ENCODE peak calls at places on chromosomes 13 and 19, in six cellular contexts. U, S, D, N, M and W are unnamed samples.

GRCh38 chr19:56176881-56177280 is 1.1 kb downstream of the GALP start:
- DNase-seq in U (no peak), S (no peak), D (no peak), N (no peak), M (no peak), W (no peak)

GRCh38 chr13:108525867-108526266 is 103.5 kb upstream of the MYO16 start:
- DNase-seq in U (no peak), S (no peak), D (no peak), N (no peak), M (no peak), W (no peak)

GRCh38 chr19:17835182-17836006 is 12.4 kb downstream of the JAK3 start:
- DNase-seq in U (no peak), S (no peak), D (no peak), N (peak), M (no peak), W (no peak)

GRCh38 chr19:54674021-54674617 is 11.3 kb downstream of the LILRB4 start:
- DNase-seq in U (no peak), S (no peak), D (no peak), N (no peak), M (no peak), W (peak)

GRCh38 chr19:35229601-35230000 is 1.1 kb upstream of the FAM187B start:
- DNase-seq in U (no peak), S (no peak), D (no peak), N (no peak), M (no peak), W (no peak)

GRCh38 chr19:2722541-2723344 is 1.6 kb upstream of the DIRAS1 start:
- DNase-seq in U (peak), S (no peak), D (no peak), N (peak), M (no peak), W (no peak)

GRCh38 chr19:11138659-11139526 is 16.7 kb downstream of the SPC24 start:
- DNase-seq in U (peak), S (peak), D (no peak), N (peak), M (peak), W (peak)

GRCh38 chr13:32125221-32125621 is 93.6 kb downstream of the FRY start:
- DNase-seq in U (peak), S (no peak), D (no peak), N (peak), M (no peak), W (no peak)

GRCh38 chr19:1365964-1366695 is 17.6 kb upstream of the NDUFS7 start:
- DNase-seq in U (no peak), S (no peak), D (no peak), N (no peak), M (no peak), W (no peak)

GRCh38 chr19:17348700-17349099 is 11.3 kb downstream of the GTPBP3 start:
- DNase-seq in U (peak), S (peak), D (peak), N (peak), M (peak), W (peak)

GRCh38 chr13:98285852-98286594 is 109.0 kb upstream of the RNF113B start:
- DNase-seq in U (no peak), S (no peak), D (no peak), N (no peak), M (no peak), W (peak)

GRCh38 chr19:38142176-38143035 is 81.6 kb downstream of the DPF1 start:
- DNase-seq in U (peak), S (peak), D (peak), N (peak), M (peak), W (peak)

GRCh38 chr13:94968040-94968756 is 255.9 kb upstream of the SOX21 start:
- DNase-seq in U (no peak), S (peak), D (no peak), N (peak), M (peak), W (peak)

GRCh38 chr19:10736916-10737551 is 19.2 kb downstream of the DNM2 start:
- DNase-seq in U (no peak), S (no peak), D (no peak), N (no peak), M (no peak), W (peak)

GRCh38 chr13:111944171-111944583 is 122.8 kb upstream of the SOX1 start:
- DNase-seq in U (no peak), S (peak), D (no peak), N (no peak), M (no peak), W (no peak)

GRCh38 chr13:40520916-40521315 is 145.5 kb downstream of the FOXO1 start:
- DNase-seq in U (no peak), S (no peak), D (no peak), N (no peak), M (no peak), W (no peak)

GRCh38 chr13:98868932-98869331 is 108.9 kb downstream of the DOCK9 start:
- DNase-seq in U (no peak), S (no peak), D (no peak), N (no peak), M (no peak), W (no peak)

GRCh38 chr13:31807090-31807541 is 67.8 kb downstream of the RXFP2 start:
- DNase-seq in U (no peak), S (no peak), D (no peak), N (peak), M (no peak), W (peak)

GRCh38 chr13:37065893-37066526 is 6.5 kb upstream of the SUPT20H start:
- DNase-seq in U (no peak), S (peak), D (no peak), N (no peak), M (no peak), W (peak)

GRCh38 chr19:40503300-40503699 is 36.5 kb downstream of the SPTBN4 start:
- DNase-seq in U (no peak), S (peak), D (no peak), N (no peak), M (no peak), W (peak)

GRCh38 chr19:18496167-18496979 is 25.5 kb downstream of the ELL start:
- DNase-seq in U (peak), S (no peak), D (no peak), N (peak), M (no peak), W (peak)

GRCh38 chr13:51251480-51251879 is 29.3 kb downstream of the FAM124A start:
- DNase-seq in U (no peak), S (no peak), D (no peak), N (no peak), M (no peak), W (no peak)

GRCh38 chr19:6743071-6743470 is 3.6 kb downstream of the TRIP10 start:
- DNase-seq in U (no peak), S (no peak), D (no peak), N (no peak), M (no peak), W (peak)
- H2BK15ac ChIP-seq in U (no peak), S (no peak), D (no peak), N (no peak), M (no peak), W (no peak)

DNA sequence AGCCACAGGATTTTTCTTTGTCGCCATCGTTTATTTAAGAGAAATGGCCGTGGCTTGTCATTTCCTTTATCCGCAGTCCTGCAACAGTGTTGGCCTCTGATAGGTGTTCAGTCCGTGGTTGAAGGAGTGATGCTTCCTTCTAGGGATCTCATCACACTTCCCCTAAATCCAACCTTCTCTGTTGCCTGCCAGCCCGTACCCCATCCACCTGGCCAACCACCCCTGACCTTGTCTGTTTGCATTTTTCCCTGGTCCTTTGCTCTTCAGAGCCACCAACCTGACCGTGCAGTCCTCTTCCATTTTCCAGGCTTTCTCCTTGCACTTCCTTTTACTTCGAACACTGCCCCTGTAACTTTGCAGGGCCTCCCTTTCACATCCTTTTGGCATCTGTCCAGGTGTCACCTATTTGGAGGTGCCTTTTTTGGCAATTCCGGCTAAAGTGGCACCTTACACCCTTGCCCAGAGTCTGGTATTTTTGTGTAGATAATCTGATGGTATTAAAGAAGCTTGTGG is 684 bp downstream of the ZNF460 start:
- DNase-seq in U (no peak), S (no peak), D (no peak), N (no peak), M (no peak), W (no peak)
- H2BK15ac ChIP-seq in U (no peak), S (no peak), D (no peak), N (no peak), M (no peak), W (no peak)

GRCh38 chr13:42394361-42395065 is 122.6 kb downstream of the AKAP11 start:
- DNase-seq in U (no peak), S (no peak), D (no peak), N (no peak), M (no peak), W (no peak)

GRCh38 chr13:42396501-42396900 is 124.5 kb downstream of the AKAP11 start:
- DNase-seq in U (no peak), S (no peak), D (no peak), N (no peak), M (no peak), W (no peak)

GRCh38 chr13:42398542-42398941 is 126.6 kb downstream of the AKAP11 start:
- DNase-seq in U (no peak), S (no peak), D (no peak), N (peak), M (no peak), W (no peak)

GRCh38 chr13:42395066-42395821 is 123.3 kb downstream of the AKAP11 start:
- DNase-seq in U (no peak), S (no peak), D (no peak), N (no peak), M (no peak), W (no peak)

GRCh38 chr13:42396901-42397670 is 125.1 kb downstream of the AKAP11 start:
- DNase-seq in U (no peak), S (no peak), D (no peak), N (no peak), M (no peak), W (no peak)
- H2BK15ac ChIP-seq in U (no peak), S (no peak), D (no peak), N (no peak), M (no peak), W (no peak)

GRCh38 chr19:27851002-27851481 is 1361.9 kb downstream of the UQCRFS1 start:
- DNase-seq in U (no peak), S (no peak), D (no peak), N (no peak), M (no peak), W (no peak)

GRCh38 chr19:27843861-27844260 is 1369.1 kb downstream of the UQCRFS1 start:
- DNase-seq in U (no peak), S (no peak), D (no peak), N (no peak), M (no peak), W (no peak)

GRCh38 chr19:27844261-27844660 is 1368.7 kb downstream of the UQCRFS1 start:
- DNase-seq in U (no peak), S (no peak), D (no peak), N (no peak), M (no peak), W (no peak)

GRCh38 chr19:27851543-27852060 is 1361.3 kb downstream of the UQCRFS1 start:
- DNase-seq in U (no peak), S (no peak), D (no peak), N (no peak), M (no peak), W (no peak)

GRCh38 chr19:27846944-27847343 is 1366.0 kb downstream of the UQCRFS1 start:
- DNase-seq in U (no peak), S (no peak), D (no peak), N (no peak), M (no peak), W (no peak)
- H2BK15ac ChIP-seq in U (no peak), S (no peak), D (no peak), N (no peak), M (no peak), W (no peak)

GRCh38 chr13:33730147-33730546 is 87.8 kb upstream of the RFC3 start:
- DNase-seq in U (no peak), S (no peak), D (no peak), N (no peak), M (no peak), W (no peak)

GRCh38 chr13:33739254-33739653 is 78.7 kb upstream of the RFC3 start:
- DNase-seq in U (no peak), S (no peak), D (no peak), N (no peak), M (no peak), W (no peak)

GRCh38 chr13:33740134-33740538 is 77.8 kb upstream of the RFC3 start:
- DNase-seq in U (peak), S (no peak), D (no peak), N (no peak), M (no peak), W (no peak)

GRCh38 chr13:33735276-33735675 is 82.7 kb upstream of the RFC3 start:
- DNase-seq in U (no peak), S (no peak), D (no peak), N (no peak), M (no peak), W (no peak)
- H2BK15ac ChIP-seq in U (no peak), S (no peak), D (no peak), N (no peak), M (no peak), W (no peak)

GRCh38 chr13:101307181-101307701 is 109.1 kb downstream of the NALCN start:
- DNase-seq in U (peak), S (no peak), D (no peak), N (peak), M (no peak), W (no peak)
- H2BK15ac ChIP-seq in U (peak), S (no peak), D (no peak), N (no peak), M (no peak), W (no peak)

GRCh38 chr13:20019033-20019432 is 60.5 kb downstream of the ZMYM2 start:
- DNase-seq in U (no peak), S (no peak), D (no peak), N (no peak), M (no peak), W (no peak)

GRCh38 chr13:20017365-20017711 is 58.8 kb downstream of the ZMYM2 start:
- DNase-seq in U (no peak), S (no peak), D (no peak), N (no peak), M (no peak), W (no peak)

GRCh38 chr13:20015763-20016162 is 57.2 kb downstream of the ZMYM2 start:
- DNase-seq in U (no peak), S (no peak), D (no peak), N (no peak), M (no peak), W (no peak)

DNA sequence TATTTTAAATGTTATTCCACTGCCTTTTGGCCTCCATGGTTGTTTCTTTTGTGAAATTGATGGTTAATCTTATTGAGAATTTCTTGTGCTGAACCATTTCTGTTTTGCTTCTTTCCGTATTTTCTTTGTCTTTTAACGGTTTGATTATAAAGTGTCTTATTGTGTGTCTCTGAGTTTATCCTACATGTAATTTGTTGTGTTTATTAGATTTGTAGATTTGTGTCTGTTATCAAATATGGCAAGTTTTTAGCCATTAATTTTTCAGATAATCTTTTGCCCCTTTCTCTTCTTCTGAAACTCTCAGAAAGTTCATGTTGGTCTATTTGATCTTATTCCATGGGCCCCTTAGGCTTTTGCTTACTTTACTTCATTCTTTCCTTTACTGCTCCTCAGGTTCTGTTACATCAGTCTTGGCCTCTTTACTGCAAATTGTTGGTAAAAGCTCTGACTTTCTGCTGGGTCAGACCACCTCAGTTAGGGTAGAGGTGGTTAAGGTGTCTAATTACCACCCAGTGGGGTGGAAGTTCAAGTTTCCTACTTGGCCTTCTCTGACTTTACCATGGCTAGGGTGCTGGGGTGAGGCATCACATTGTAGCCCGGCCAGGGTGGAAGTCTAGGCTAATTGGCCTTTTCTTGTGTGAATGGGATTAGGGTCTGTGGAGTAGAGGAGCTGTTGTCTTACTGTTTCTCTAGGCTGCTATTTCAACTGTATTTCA is 58.3 kb downstream of the ZMYM2 start:
- DNase-seq in U (no peak), S (peak), D (no peak), N (no peak), M (no peak), W (peak)
- H2BK15ac ChIP-seq in U (no peak), S (no peak), D (no peak), N (no peak), M (no peak), W (no peak)